ENCODE peak calls at places on chromosomes 5 and 9, in seven cellular contexts. V is H1, X is GM12878, Q is SK-N-SH, B is HCT116, Z is K562, J is HepG2. R is an unnamed sample. For H3K4me1, the result is how much of the 10 kb centered on the place peaks cover.

GRCh38 chr5:110757118-110757729 is 18.4 kb downstream of the SLC25A46 start:
- DNase-seq in V (no peak), X (no peak), Q (no peak), B (peak), Z (peak), J (peak), R (peak)

GRCh38 chr5:151659001-151659754 is 27.5 kb downstream of the SPARC start:
- DNase-seq in V (peak), X (peak), Q (peak), B (peak), Z (peak), J (peak), R (peak)

GRCh38 chr5:43420241-43420640 is 8.1 kb upstream of the CCL28 start:
- DNase-seq in V (no peak), X (no peak), Q (no peak), B (no peak), Z (no peak), J (peak), R (no peak)

GRCh38 chr5:157828031-157828948 is 30.7 kb downstream of the CLINT1 start:
- DNase-seq in V (no peak), X (no peak), Q (no peak), B (no peak), Z (no peak), J (no peak), R (no peak)

GRCh38 chr5:427415-428087 is 15.4 kb upstream of the EXOC3 start:
- DNase-seq in V (no peak), X (no peak), Q (no peak), B (no peak), Z (no peak), J (no peak), R (no peak)

GRCh38 chr9:137095664-137096517 is 9.1 kb downstream of the MAN1B1 start:
- DNase-seq in V (no peak), X (peak), Q (peak), B (no peak), Z (peak), J (no peak), R (no peak)

GRCh38 chr9:131854906-131855504 is 115.1 kb upstream of the RAPGEF1 start:
- DNase-seq in V (no peak), X (no peak), Q (peak), B (no peak), Z (no peak), J (no peak), R (no peak)

GRCh38 chr9:75844321-75844720 is 46.2 kb upstream of the PCSK5 start:
- DNase-seq in V (no peak), X (no peak), Q (no peak), B (no peak), Z (no peak), J (no peak), R (no peak)

GRCh38 chr5:144004146-144004545 is 166.3 kb downstream of the YIPF5 start:
- DNase-seq in V (no peak), X (no peak), Q (no peak), B (no peak), Z (no peak), J (no peak), R (no peak)

GRCh38 chr5:98497391-98497790 is 276.1 kb upstream of the RGMB start:
- DNase-seq in V (no peak), X (no peak), Q (no peak), B (no peak), Z (no peak), J (no peak), R (no peak)

GRCh38 chr9:132641216-132641615 is 28.6 kb downstream of the DDX31 start:
- DNase-seq in V (no peak), X (no peak), Q (no peak), B (no peak), Z (no peak), J (no peak), R (no peak)

GRCh38 chr9:136604823-136605525 is 57.7 kb upstream of the EGFL7 start:
- DNase-seq in V (no peak), X (no peak), Q (peak), B (no peak), Z (no peak), J (no peak), R (no peak)

GRCh38 chr9:133125706-133126696 is 5.0 kb upstream of the RALGDS start:
- DNase-seq in V (no peak), X (no peak), Q (peak), B (no peak), Z (no peak), J (no peak), R (no peak)

GRCh38 chr5:181234116-181234454 is 9.6 kb downstream of the RACK1 start:
- DNase-seq in V (no peak), X (no peak), Q (peak), B (no peak), Z (no peak), J (no peak), R (no peak)

GRCh38 chr5:8828596-8829321 is 717.1 kb downstream of the SEMA5A start:
- DNase-seq in V (no peak), X (no peak), Q (no peak), B (no peak), Z (no peak), J (no peak), R (no peak)

GRCh38 chr5:51162245-51162644 is 221.0 kb upstream of the ISL1 start:
- DNase-seq in V (no peak), X (no peak), Q (no peak), B (no peak), Z (no peak), J (no peak), R (no peak)

GRCh38 chr5:83718195-83718825 is 2.3 kb downstream of the HAPLN1 start:
- DNase-seq in V (no peak), X (no peak), Q (peak), B (peak), Z (peak), J (peak), R (peak)

GRCh38 chr9:19192213-19193028 is 38.1 kb upstream of the DENND4C start:
- DNase-seq in V (no peak), X (no peak), Q (no peak), B (no peak), Z (no peak), J (no peak), R (no peak)

GRCh38 chr5:145847499-145848497 is 12.7 kb upstream of the PRELID2 start:
- DNase-seq in V (no peak), X (no peak), Q (no peak), B (peak), Z (peak), J (no peak), R (no peak)

GRCh38 chr5:2119578-2119977 is 236.9 kb upstream of the IRX4 start:
- DNase-seq in V (no peak), X (no peak), Q (no peak), B (no peak), Z (no peak), J (no peak), R (no peak)

GRCh38 chr9:32863291-32863690 is 80.0 kb downstream of the TMEM215 start:
- DNase-seq in V (no peak), X (no peak), Q (no peak), B (no peak), Z (no peak), J (no peak), R (no peak)

GRCh38 chr9:124052401-124052800 is 40.8 kb downstream of the LHX2 start:
- DNase-seq in V (no peak), X (no peak), Q (no peak), B (no peak), Z (no peak), J (no peak), R (no peak)

GRCh38 chr9:16277471-16277870 is 593.0 kb downstream of the BNC2 start:
- DNase-seq in V (no peak), X (no peak), Q (no peak), B (no peak), Z (no peak), J (no peak), R (no peak)

DNA sequence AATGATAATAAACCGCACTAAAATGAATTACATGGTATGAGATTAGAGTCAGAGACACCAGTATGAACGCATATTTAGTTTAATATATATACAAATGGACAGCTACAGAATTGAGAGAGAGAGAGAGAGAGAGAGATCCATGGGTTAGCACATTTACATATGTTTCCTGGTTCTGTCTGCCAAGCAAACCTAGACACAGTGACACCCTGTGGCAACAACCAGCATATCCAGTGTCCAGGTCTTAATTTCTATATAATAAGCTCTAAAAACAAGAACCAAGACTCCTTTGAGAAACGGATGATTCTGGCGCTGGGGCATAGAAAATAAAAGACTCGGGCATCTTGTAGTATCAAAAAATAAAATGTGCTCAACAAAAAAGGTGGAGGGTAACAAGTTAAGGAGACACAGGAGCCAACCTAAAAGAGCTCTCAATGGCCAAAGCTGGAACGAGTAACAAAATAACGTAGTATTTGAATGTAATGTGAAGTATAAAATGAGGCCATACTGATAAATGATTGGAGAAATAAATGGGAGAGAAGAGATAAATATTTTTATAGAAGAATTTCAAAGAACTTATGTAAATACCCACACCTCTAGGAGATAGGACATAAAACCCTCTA is 84.5 kb downstream of the RFX3 start:
- DNase-seq in V (no peak), X (peak), Q (peak), B (peak), Z (peak), J (peak), R (peak)
- TF ChIP-seq CTCF in V (no peak), X (peak), Q (peak), B (peak), Z (peak), J (peak), R (peak)

DNA sequence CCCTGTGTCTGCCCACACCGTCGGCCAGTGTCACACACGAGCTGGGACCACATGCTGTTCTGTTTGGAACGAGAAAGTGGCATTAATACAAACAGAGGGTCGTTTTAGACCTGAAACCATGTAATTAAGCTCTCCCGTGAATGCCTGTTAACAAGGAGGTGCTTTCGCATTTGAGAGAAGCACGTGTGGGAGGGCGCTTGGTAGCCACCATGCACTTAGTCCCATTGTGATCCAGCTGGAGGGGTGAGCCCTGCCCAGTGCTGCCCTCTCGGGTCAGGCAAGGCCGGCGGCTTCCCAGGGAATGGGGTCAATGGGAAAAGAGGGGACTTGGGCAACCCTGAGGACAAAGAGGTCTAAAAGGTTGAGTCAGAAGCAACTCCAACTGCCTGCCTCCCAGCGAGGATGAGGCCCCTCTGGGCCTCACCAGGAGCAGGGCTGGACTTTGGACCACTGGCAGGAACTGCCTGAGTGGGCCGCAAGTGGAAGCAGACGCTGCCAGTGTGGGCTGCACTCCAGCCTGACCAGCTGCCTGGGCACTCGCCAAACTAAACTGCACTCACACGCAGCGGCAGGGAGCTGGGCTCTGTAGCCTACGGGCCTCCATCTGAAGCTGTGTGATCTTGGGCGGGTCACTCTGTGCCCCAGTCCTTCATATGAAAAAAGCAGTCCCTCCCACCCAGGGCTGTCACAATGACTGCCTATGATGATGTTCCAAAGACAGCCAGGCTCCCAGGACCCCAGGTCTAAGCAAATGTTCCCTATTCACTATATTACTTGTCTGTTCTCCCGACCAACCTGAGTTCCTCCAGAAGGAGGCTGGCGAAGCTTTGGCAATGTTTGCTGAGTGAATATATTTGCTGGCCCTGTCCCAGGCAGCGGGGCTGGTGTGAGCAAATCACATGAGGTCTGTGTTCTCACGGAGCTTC is 195.7 kb downstream of the CDK5RAP2 start:
- DNase-seq in V (no peak), X (no peak), Q (peak), B (no peak), Z (no peak), J (peak), R (no peak)
- TF ChIP-seq SIN3A in V (no peak), X (no peak), Q (no peak), B (no peak), Z (no peak), J (no peak), R (no peak)

GRCh38 chr9:77585335-77585786 is 62.8 kb downstream of the GNA14 start:
- DNase-seq in V (no peak), X (no peak), Q (no peak), B (no peak), Z (peak), J (no peak), R (no peak)
- H3K4me1 ChIP-seq in V (under half), X (under half), Q (under half), B (under half), Z (under half), J (under half), R (under half)

GRCh38 chr9:110047955-110048472 is 159.9 kb downstream of the C9orf152 start:
- DNase-seq in V (peak), X (no peak), Q (peak), B (no peak), Z (no peak), J (no peak), R (no peak)

GRCh38 chr9:110049699-110050450 is 158.1 kb downstream of the C9orf152 start:
- DNase-seq in V (peak), X (no peak), Q (peak), B (no peak), Z (no peak), J (no peak), R (no peak)

GRCh38 chr9:110047232-110047954 is 160.6 kb downstream of the C9orf152 start:
- DNase-seq in V (peak), X (no peak), Q (no peak), B (no peak), Z (no peak), J (no peak), R (no peak)

GRCh38 chr9:110048473-110048975 is 159.4 kb downstream of the C9orf152 start:
- DNase-seq in V (peak), X (peak), Q (peak), B (peak), Z (peak), J (no peak), R (no peak)

GRCh38 chr9:110048976-110049698 is 158.8 kb downstream of the C9orf152 start:
- DNase-seq in V (peak), X (no peak), Q (peak), B (no peak), Z (no peak), J (no peak), R (no peak)
- TF ChIP-seq CTCF in V (no peak), X (no peak), Q (no peak), B (no peak), Z (no peak), J (no peak), R (no peak)

DNA sequence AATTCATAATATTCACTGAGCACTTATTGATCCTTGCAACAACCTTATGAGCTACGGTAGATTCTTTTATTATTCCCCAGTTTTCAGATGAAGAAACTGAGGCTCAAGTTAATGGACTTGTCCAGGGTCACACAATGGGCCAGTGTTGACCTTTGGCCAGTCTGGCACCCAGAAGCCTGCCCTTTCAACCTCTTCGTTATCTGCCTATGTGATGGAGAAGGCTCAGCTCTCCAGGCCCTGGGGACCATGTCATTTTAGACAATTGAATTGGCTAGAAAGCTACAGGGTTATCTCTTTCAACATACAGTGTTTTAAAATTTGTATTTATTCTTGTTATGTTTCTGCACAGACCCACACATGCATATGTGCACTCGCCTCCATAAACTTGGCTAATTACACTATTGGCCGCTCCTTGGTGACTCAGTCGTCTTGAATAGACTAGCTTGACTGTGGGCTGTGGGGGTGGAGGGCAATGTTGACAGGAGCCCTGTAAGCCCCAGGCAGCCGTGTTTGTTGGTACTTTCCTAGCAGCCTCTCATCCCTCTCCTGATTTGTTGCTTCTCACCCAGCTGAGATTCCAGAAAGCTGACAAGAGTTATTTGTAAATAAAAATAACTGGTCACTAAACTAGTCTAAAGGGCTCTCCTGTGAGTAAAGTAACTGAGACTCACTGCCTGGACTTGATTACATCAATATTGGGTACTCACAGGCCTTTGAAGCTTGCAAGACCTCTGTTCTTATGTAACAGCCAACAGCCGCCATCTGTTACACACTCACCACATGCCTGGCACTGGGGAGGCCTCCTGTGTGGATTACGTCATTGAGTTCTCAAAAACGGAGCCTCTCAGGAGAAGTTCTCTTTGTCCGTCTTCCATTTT is 8.5 kb upstream of the ANGPTL2 start:
- DNase-seq in V (no peak), X (no peak), Q (peak), B (no peak), Z (no peak), J (peak), R (no peak)
- TF ChIP-seq SIN3A in V (no peak), X (no peak), Q (no peak), B (no peak), Z (no peak), J (no peak), R (no peak)

DNA sequence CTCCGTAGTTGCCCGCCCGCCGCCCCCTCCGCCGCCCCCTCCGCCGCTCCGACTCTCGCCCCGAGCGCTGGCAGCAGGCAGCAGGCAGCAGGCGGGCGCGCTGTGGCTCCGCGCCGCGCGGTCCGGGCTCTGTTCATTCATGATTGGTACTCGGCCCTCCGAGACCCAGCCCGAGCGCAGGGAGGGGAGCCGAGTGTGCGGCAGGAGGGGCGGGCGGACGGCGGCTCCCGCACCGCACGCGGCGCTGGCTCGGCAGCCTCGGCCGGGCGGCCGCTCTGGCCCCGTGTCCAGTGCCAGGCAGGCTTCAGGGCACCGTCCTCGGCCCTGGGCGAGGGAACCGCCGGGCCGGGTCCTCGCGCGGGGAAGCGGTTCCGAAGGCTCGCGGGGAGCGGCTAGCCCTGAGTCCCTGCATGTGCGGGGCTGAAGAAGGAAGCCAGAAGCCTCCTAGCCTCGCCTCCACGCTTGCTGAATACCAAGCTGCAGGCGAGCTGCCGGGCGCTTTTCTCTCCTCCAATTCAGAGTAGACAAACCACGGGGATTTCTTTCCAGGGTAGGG is at the start of gene KCNIP1:
- DNase-seq in V (peak), X (no peak), Q (peak), B (no peak), Z (no peak), J (no peak), R (no peak)
- H3K4me1 ChIP-seq in V (under half), X (under half), Q (under half), B (under half), Z (under half), J (under half), R (under half)

GRCh38 chr5:33890633-33891032 is 1.2 kb downstream of the ADAMTS12 start:
- DNase-seq in V (no peak), X (no peak), Q (no peak), B (no peak), Z (no peak), J (no peak), R (no peak)
- TF ChIP-seq CTCF in V (peak), X (peak), Q (no peak), B (no peak), Z (no peak), J (no peak), R (no peak)

GRCh38 chr5:66966439-66966838 is 230.2 kb downstream of the CD180 start:
- DNase-seq in V (no peak), X (no peak), Q (no peak), B (no peak), Z (no peak), J (no peak), R (no peak)
- TF ChIP-seq SIN3A in V (no peak), X (no peak), Q (no peak), B (no peak), Z (no peak), J (no peak), R (no peak)

R was measured in Panc1.